ENCODE peak calls at places on chromosome 10, in eight cellular contexts. L is IMR-90, C is GM23248, S is mammary epithelial cell, F is osteoblast, K is Karpas-422, X is H9, W is HCT116. R is an unnamed sample.

GRCh38 chr10:28734940-28735759 is 57.8 kb downstream of the BAMBI start:
- DNase-seq in L (peak), C (peak), S (peak), F (peak), K (no peak), X (no peak), W (peak), R (no peak)

GRCh38 chr10:11610855-11611247 is 599 bp downstream of the USP6NL start:
- DNase-seq in L (peak), C (peak), S (peak), F (peak), K (peak), X (peak), W (no peak), R (peak)

GRCh38 chr10:85967594-85967993 is 399.0 kb downstream of the GRID1 start:
- DNase-seq in L (no peak), C (peak), S (peak), F (no peak), K (no peak), X (no peak), W (peak), R (no peak)

GRCh38 chr10:132136097-132136521 is 50.6 kb upstream of the DPYSL4 start:
- DNase-seq in L (no peak), C (no peak), S (no peak), F (no peak), K (no peak), X (no peak), W (no peak), R (no peak)

GRCh38 chr10:71347587-71348395 is 28.7 kb downstream of the SLC29A3 start:
- DNase-seq in L (no peak), C (no peak), S (no peak), F (no peak), K (no peak), X (no peak), W (no peak), R (no peak)

GRCh38 chr10:132498562-132499366 is 38.8 kb upstream of the INPP5A start:
- DNase-seq in L (no peak), C (no peak), S (no peak), F (no peak), K (no peak), X (peak), W (no peak), R (no peak)

GRCh38 chr10:983951-984705 is 4.1 kb upstream of the GTPBP4 start:
- DNase-seq in L (peak), C (peak), S (peak), F (no peak), K (no peak), X (no peak), W (no peak), R (no peak)

GRCh38 chr10:44193156-44193555 is 191.7 kb downstream of the CXCL12 start:
- DNase-seq in L (no peak), C (no peak), S (no peak), F (no peak), K (no peak), X (no peak), W (no peak), R (no peak)

GRCh38 chr10:72800000-72800740 is 93.4 kb upstream of the OIT3 start:
- DNase-seq in L (peak), C (peak), S (no peak), F (no peak), K (no peak), X (no peak), W (no peak), R (peak)

GRCh38 chr10:70137135-70137534 is 4.5 kb upstream of the AIFM2 start:
- DNase-seq in L (no peak), C (no peak), S (no peak), F (no peak), K (no peak), X (no peak), W (no peak), R (no peak)

GRCh38 chr10:60305394-60305892 is 84.2 kb downstream of the ANK3 start:
- DNase-seq in L (peak), C (peak), S (no peak), F (peak), K (no peak), X (no peak), W (no peak), R (no peak)

GRCh38 chr10:42988517-42989395 is 88.1 kb upstream of the RET start:
- DNase-seq in L (no peak), C (no peak), S (no peak), F (peak), K (no peak), X (no peak), W (no peak), R (no peak)

GRCh38 chr10:3231951-3232730 is 59.6 kb upstream of the PITRM1 start:
- DNase-seq in L (peak), C (peak), S (no peak), F (peak), K (no peak), X (no peak), W (no peak), R (peak)

GRCh38 chr10:128062837-128063563 is 63.2 kb downstream of the MKI67 start:
- DNase-seq in L (no peak), C (no peak), S (no peak), F (peak), K (peak), X (no peak), W (no peak), R (no peak)

GRCh38 chr10:52952391-52953079 is 180.0 kb upstream of the MBL2 start:
- DNase-seq in L (no peak), C (no peak), S (no peak), F (no peak), K (no peak), X (no peak), W (no peak), R (no peak)

GRCh38 chr10:122112021-122112616 is 123.2 kb downstream of the TACC2 start:
- DNase-seq in L (peak), C (peak), S (no peak), F (peak), K (no peak), X (no peak), W (peak), R (no peak)

GRCh38 chr10:111874586-111874985 is 309.0 kb downstream of the GPAM start:
- DNase-seq in L (no peak), C (peak), S (no peak), F (no peak), K (no peak), X (no peak), W (no peak), R (no peak)

GRCh38 chr10:119654540-119654939 is 3.4 kb downstream of the BAG3 start:
- DNase-seq in L (no peak), C (peak), S (peak), F (peak), K (no peak), X (no peak), W (no peak), R (no peak)

GRCh38 chr10:35946556-35946955 is 304.5 kb upstream of the FZD8 start:
- DNase-seq in L (peak), C (peak), S (no peak), F (peak), K (no peak), X (no peak), W (no peak), R (no peak)

GRCh38 chr10:97499561-97500296 is 1.0 kb downstream of the UBTD1 start:
- DNase-seq in L (peak), C (peak), S (peak), F (peak), K (no peak), X (no peak), W (no peak), R (peak)

GRCh38 chr10:66822801-66823200 is 103.0 kb upstream of the LRRTM3 start:
- DNase-seq in L (no peak), C (no peak), S (no peak), F (no peak), K (no peak), X (peak), W (no peak), R (peak)

GRCh38 chr10:130179640-130180039 is 43.4 kb downstream of the GLRX3 start:
- DNase-seq in L (peak), C (peak), S (peak), F (peak), K (peak), X (no peak), W (peak), R (peak)

GRCh38 chr10:104406715-104407517 is 53.3 kb downstream of the CFAP58 start:
- DNase-seq in L (peak), C (peak), S (peak), F (no peak), K (peak), X (no peak), W (peak), R (peak)

GRCh38 chr10:22321156-22321711 is 335 bp downstream of the BMI1 start:
- DNase-seq in L (peak), C (peak), S (peak), F (peak), K (peak), X (peak), W (no peak), R (peak)

GRCh38 chr10:43130756-43131155 is 7.5 kb upstream of the CSGALNACT2 start:
- DNase-seq in L (no peak), C (no peak), S (no peak), F (peak), K (no peak), X (peak), W (no peak), R (no peak)

GRCh38 chr10:84375011-84375410 is 46.6 kb downstream of the CCSER2 start:
- DNase-seq in L (peak), C (peak), S (peak), F (peak), K (peak), X (no peak), W (peak), R (peak)

GRCh38 chr10:30036341-30036740 is 23.0 kb downstream of the JCAD start:
- DNase-seq in L (peak), C (no peak), S (no peak), F (no peak), K (no peak), X (no peak), W (no peak), R (no peak)

GRCh38 chr10:91298224-91298862 is 77.9 kb downstream of the PCGF5 start:
- DNase-seq in L (peak), C (peak), S (peak), F (peak), K (peak), X (peak), W (peak), R (peak)
- H2AFZ ChIP-seq in L (peak), C (peak), S (peak), F (peak), K (no peak), X (no peak), W (peak), R (peak)

GRCh38 chr10:92573091-92573797 is 649 bp downstream of the IDE start:
- DNase-seq in L (peak), C (peak), S (peak), F (peak), K (peak), X (peak), W (no peak), R (peak)

GRCh38 chr10:92572362-92573090 is 1.4 kb downstream of the IDE start:
- DNase-seq in L (no peak), C (peak), S (peak), F (no peak), K (no peak), X (no peak), W (no peak), R (no peak)

GRCh38 chr10:92573798-92574544 is at the start of gene IDE:
- DNase-seq in L (peak), C (peak), S (peak), F (peak), K (peak), X (peak), W (peak), R (peak)

GRCh38 chr10:92574545-92575377 is 868 bp upstream of the IDE start:
- DNase-seq in L (peak), C (peak), S (peak), F (peak), K (no peak), X (no peak), W (no peak), R (peak)

GRCh38 chr10:92575961-92576360 is 2.1 kb upstream of the IDE start:
- DNase-seq in L (peak), C (peak), S (peak), F (peak), K (no peak), X (no peak), W (no peak), R (no peak)
- H2AFZ ChIP-seq in L (no peak), C (no peak), S (no peak), F (no peak), K (no peak), X (no peak), W (no peak), R (no peak)

GRCh38 chr10:58518775-58519174 is 6.1 kb downstream of the BICC1 start:
- DNase-seq in L (peak), C (peak), S (peak), F (no peak), K (no peak), X (no peak), W (no peak), R (no peak)
- H2AFZ ChIP-seq in L (no peak), C (no peak), S (no peak), F (no peak), K (no peak), X (no peak), W (no peak), R (no peak)

GRCh38 chr10:117547301-117548153 is 5.0 kb downstream of the EMX2 start:
- DNase-seq in L (no peak), C (peak), S (no peak), F (peak), K (no peak), X (peak), W (no peak), R (peak)
- H2AFZ ChIP-seq in L (no peak), C (peak), S (no peak), F (no peak), K (no peak), X (no peak), W (no peak), R (no peak)

R was measured in GM23338.